ENCODE peak calls at places on chromosome 5, in six cellular contexts. One of them, this sample, is unnamed.

GRCh38 chr5:151296478-151296830 is 7.1 kb downstream of the SLC36A3 start:
- DNase-seq in CD8-positive, alpha-beta memory T cell: no peak
- DNase-seq in GM19239: no peak
- DNase-seq in OCI-LY7: no peak
- DNase-seq in heart left ventricle: no peak
- DNase-seq in cardiac fibroblast: no peak
- DNase-seq in this sample: no peak

GRCh38 chr5:65812648-65813047 is 90.6 kb downstream of the NLN start:
- DNase-seq in CD8-positive, alpha-beta memory T cell: no peak
- DNase-seq in GM19239: no peak
- DNase-seq in OCI-LY7: no peak
- DNase-seq in heart left ventricle: no peak
- DNase-seq in cardiac fibroblast: no peak
- DNase-seq in this sample: no peak

GRCh38 chr5:119439140-119439625 is 13.1 kb upstream of the HSD17B4 start:
- DNase-seq in CD8-positive, alpha-beta memory T cell: no peak
- DNase-seq in GM19239: no peak
- DNase-seq in OCI-LY7: no peak
- DNase-seq in heart left ventricle: no peak
- DNase-seq in cardiac fibroblast: no peak
- DNase-seq in this sample: no peak

GRCh38 chr5:105877592-105877991 is 1793.1 kb downstream of the EFNA5 start:
- DNase-seq in CD8-positive, alpha-beta memory T cell: no peak
- DNase-seq in GM19239: no peak
- DNase-seq in OCI-LY7: no peak
- DNase-seq in heart left ventricle: no peak
- DNase-seq in cardiac fibroblast: peak
- DNase-seq in this sample: no peak

GRCh38 chr5:178120661-178121357 is 7.5 kb downstream of the N4BP3 start:
- DNase-seq in CD8-positive, alpha-beta memory T cell: peak
- DNase-seq in GM19239: peak
- DNase-seq in OCI-LY7: peak
- DNase-seq in heart left ventricle: peak
- DNase-seq in cardiac fibroblast: peak
- DNase-seq in this sample: peak

GRCh38 chr5:22541037-22541436 is 312.1 kb downstream of the CDH12 start:
- DNase-seq in CD8-positive, alpha-beta memory T cell: no peak
- DNase-seq in GM19239: no peak
- DNase-seq in OCI-LY7: no peak
- DNase-seq in heart left ventricle: no peak
- DNase-seq in cardiac fibroblast: no peak
- DNase-seq in this sample: no peak

GRCh38 chr5:15105799-15106393 is 234.3 kb upstream of the ANKH start:
- DNase-seq in CD8-positive, alpha-beta memory T cell: no peak
- DNase-seq in GM19239: peak
- DNase-seq in OCI-LY7: peak
- DNase-seq in heart left ventricle: peak
- DNase-seq in cardiac fibroblast: peak
- DNase-seq in this sample: peak

GRCh38 chr5:123035950-123036390 is 555 bp downstream of the PPIC start:
- DNase-seq in CD8-positive, alpha-beta memory T cell: no peak
- DNase-seq in GM19239: no peak
- DNase-seq in OCI-LY7: no peak
- DNase-seq in heart left ventricle: peak
- DNase-seq in cardiac fibroblast: peak
- DNase-seq in this sample: peak

GRCh38 chr5:53515988-53516387 is 35.6 kb downstream of the FST start:
- DNase-seq in CD8-positive, alpha-beta memory T cell: no peak
- DNase-seq in GM19239: no peak
- DNase-seq in OCI-LY7: no peak
- DNase-seq in heart left ventricle: no peak
- DNase-seq in cardiac fibroblast: no peak
- DNase-seq in this sample: no peak

GRCh38 chr5:107011530-107012115 is 659.1 kb downstream of the EFNA5 start:
- DNase-seq in CD8-positive, alpha-beta memory T cell: no peak
- DNase-seq in GM19239: no peak
- DNase-seq in OCI-LY7: no peak
- DNase-seq in heart left ventricle: no peak
- DNase-seq in cardiac fibroblast: no peak
- DNase-seq in this sample: no peak

GRCh38 chr5:33068786-33069185 is 357.7 kb downstream of the NPR3 start:
- DNase-seq in CD8-positive, alpha-beta memory T cell: no peak
- DNase-seq in GM19239: no peak
- DNase-seq in OCI-LY7: no peak
- DNase-seq in heart left ventricle: no peak
- DNase-seq in cardiac fibroblast: peak
- DNase-seq in this sample: no peak

GRCh38 chr5:55062039-55062779 is 38.2 kb downstream of the GZMK start:
- DNase-seq in CD8-positive, alpha-beta memory T cell: peak
- DNase-seq in GM19239: no peak
- DNase-seq in OCI-LY7: no peak
- DNase-seq in heart left ventricle: no peak
- DNase-seq in cardiac fibroblast: no peak
- DNase-seq in this sample: no peak

GRCh38 chr5:66410056-66410455 is 186.1 kb upstream of the MAST4 start:
- DNase-seq in CD8-positive, alpha-beta memory T cell: no peak
- DNase-seq in GM19239: no peak
- DNase-seq in OCI-LY7: no peak
- DNase-seq in heart left ventricle: no peak
- DNase-seq in cardiac fibroblast: no peak
- DNase-seq in this sample: no peak

GRCh38 chr5:138000102-138000723 is 32.7 kb downstream of the FAM13B start:
- DNase-seq in CD8-positive, alpha-beta memory T cell: no peak
- DNase-seq in GM19239: no peak
- DNase-seq in OCI-LY7: no peak
- DNase-seq in heart left ventricle: no peak
- DNase-seq in cardiac fibroblast: peak
- DNase-seq in this sample: no peak

This sample was measured in GM20000.